ENCODE peak calls at places on chromosomes 11 and 22, in four cellular contexts. L is dorsolateral prefrontal cortex, C is pancreas, G is PC-9. O is an unnamed sample.

GRCh38 chr11:74371269-74372039 is 26.8 kb downstream of the PGM2L1 start:
- DNase-seq in L (no peak), C (no peak), G (peak), O (no peak)

GRCh38 chr22:42967933-42968332 is 47.0 kb downstream of the PACSIN2 start:
- DNase-seq in L (no peak), C (no peak), G (no peak), O (peak)

GRCh38 chr11:1785749-1786261 is 22.1 kb upstream of the CTSD start:
- DNase-seq in G (no peak), L (no peak), C (no peak), O (no peak)

GRCh38 chr22:44587004-44587793 is 89.2 kb upstream of the RTL6 start:
- DNase-seq in C (no peak), L (no peak), G (peak), O (no peak)

GRCh38 chr22:48687606-48688005 is 1140.1 kb downstream of the BRD1 start:
- DNase-seq in C (peak), G (no peak), L (no peak), O (no peak)

GRCh38 chr22:31726692-31727091 is 23.2 kb downstream of the PRR14L start:
- DNase-seq in L (no peak), C (no peak), G (no peak), O (no peak)

GRCh38 chr11:123525511-123525918 is 95.4 kb downstream of the GRAMD1B start:
- DNase-seq in L (peak), G (no peak), C (no peak), O (no peak)

GRCh38 chr11:32379714-32380113 is 55.6 kb downstream of the WT1 start:
- DNase-seq in G (no peak), C (no peak), L (no peak), O (no peak)

GRCh38 chr11:14029971-14030531 is 67.5 kb downstream of the SPON1 start:
- DNase-seq in C (no peak), G (no peak), L (no peak), O (peak)

GRCh38 chr22:33101550-33101949 is 43.4 kb upstream of the SYN3 start:
- DNase-seq in L (no peak), G (no peak), C (no peak), O (no peak)

GRCh38 chr11:100515087-100515486 is 172.0 kb upstream of the ARHGAP42 start:
- DNase-seq in G (peak), C (no peak), L (no peak), O (no peak)

GRCh38 chr11:111185259-111185658 is 60.3 kb upstream of the POU2AF2 start:
- DNase-seq in C (no peak), G (no peak), L (no peak), O (no peak)

GRCh38 chr11:76577199-76577920 is 93.2 kb downstream of the LRRC32 start:
- DNase-seq in G (peak), C (peak), L (no peak), O (no peak)

GRCh38 chr22:22884888-22885840 is 2.5 kb upstream of the IGLL5 start:
- DNase-seq in L (no peak), G (no peak), C (no peak), O (no peak)

GRCh38 chr11:6992457-6993431 is 27.4 kb downstream of the ZNF214 start:
- DNase-seq in C (no peak), G (no peak), L (no peak), O (no peak)

GRCh38 chr11:1480191-1480554 is 6.4 kb downstream of the MOB2 start:
- DNase-seq in C (no peak), G (no peak), L (peak), O (no peak)

GRCh38 chr11:120558754-120559431 is 47.3 kb downstream of the GRIK4 start:
- DNase-seq in L (no peak), C (no peak), G (no peak), O (no peak)

GRCh38 chr11:71483689-71484088 is 30.7 kb downstream of the NADSYN1 start:
- DNase-seq in G (no peak), C (no peak), L (no peak), O (no peak)

GRCh38 chr11:106520146-106520912 is 442.9 kb downstream of the AASDHPPT start:
- DNase-seq in G (no peak), L (no peak), C (no peak), O (no peak)

GRCh38 chr11:95378789-95379188 is 147.8 kb upstream of the SESN3 start:
- DNase-seq in C (no peak), L (no peak), G (no peak), O (no peak)

GRCh38 chr11:86644291-86644690 is 28.1 kb downstream of the ME3 start:
- DNase-seq in G (no peak), L (no peak), C (no peak), O (no peak)

GRCh38 chr11:82059505-82059904 is 674.2 kb downstream of the FAM181B start:
- DNase-seq in L (no peak), C (no peak), G (no peak), O (no peak)

GRCh38 chr11:45538363-45538762 is 127.1 kb downstream of the CHST1 start:
- DNase-seq in G (no peak), C (no peak), L (peak), O (no peak)

GRCh38 chr11:32792948-32793475 is 1.4 kb downstream of the CCDC73 start:
- DNase-seq in C (no peak), G (no peak), L (no peak), O (peak)

GRCh38 chr22:42317691-42318547 is 47.5 kb upstream of the TCF20 start:
- DNase-seq in C (no peak), L (peak), G (no peak), O (peak)

GRCh38 chr11:124812876-124813275 is 12.7 kb upstream of the MSANTD2 start:
- DNase-seq in C (no peak), L (no peak), G (peak), O (no peak)

GRCh38 chr11:16897460-16898061 is 116.7 kb downstream of the PLEKHA7 start:
- DNase-seq in C (no peak), L (no peak), G (no peak), O (no peak)

GRCh38 chr22:43168416-43169309 is 17.3 kb downstream of the TSPO start:
- DNase-seq in C (peak), L (no peak), G (peak), O (no peak)

GRCh38 chr11:116993599-116993998 is 104.6 kb downstream of the SIK3 start:
- DNase-seq in L (no peak), C (no peak), G (no peak), O (no peak)

GRCh38 chr22:29149841-29150555 is 55.7 kb upstream of the EMID1 start:
- DNase-seq in C (no peak), G (no peak), L (peak), O (no peak)

GRCh38 chr22:35837328-35837727 is 119.7 kb downstream of the APOL5 start:
- DNase-seq in L (no peak), C (no peak), G (no peak), O (no peak)

GRCh38 chr11:5690216-5690615 is 626 bp downstream of the TRIM22 start:
- DNase-seq in C (no peak), G (no peak), L (no peak), O (no peak)
- H3K4me3 ChIP-seq in C (no peak), G (no peak), L (peak), O (peak)

DNA sequence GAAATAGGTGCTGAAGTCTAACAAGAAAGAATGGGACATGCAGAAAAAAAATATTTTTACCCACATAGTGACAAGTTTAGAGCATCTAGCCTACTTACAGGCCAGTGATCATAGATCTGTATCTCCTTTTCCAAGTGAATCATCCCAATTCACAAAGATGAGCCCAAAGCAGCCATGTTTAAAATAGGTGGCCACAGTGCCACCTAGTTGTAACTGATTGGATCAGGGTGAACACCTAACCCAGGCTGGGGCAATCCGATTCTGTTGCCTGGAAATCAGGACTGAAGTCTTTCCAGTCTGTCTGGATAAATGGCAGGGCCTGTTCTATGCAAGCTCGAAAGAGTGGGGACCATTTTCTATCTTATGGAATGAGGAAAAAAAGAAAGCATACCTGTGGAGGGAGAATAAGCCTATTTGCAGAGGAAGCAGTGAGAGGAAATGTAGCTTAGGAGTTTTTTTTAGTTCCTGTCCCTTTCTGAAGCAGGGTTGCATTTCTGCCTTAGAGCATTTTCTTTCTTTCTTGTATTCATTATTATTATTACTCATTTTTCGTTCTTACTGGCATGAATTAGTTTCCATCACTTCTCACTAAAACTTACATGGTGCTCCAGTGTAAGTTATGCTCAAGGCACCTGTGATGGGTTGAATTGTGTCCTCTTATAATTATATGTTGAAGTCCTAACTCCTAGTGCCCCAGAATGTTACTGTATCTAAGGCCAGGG is 113.2 kb upstream of the RAG2 start:
- DNase-seq in C (no peak), L (no peak), G (no peak), O (no peak)
- TF ChIP-seq CTCF in C (no peak), L (no peak), G (no peak), O (no peak)

DNA sequence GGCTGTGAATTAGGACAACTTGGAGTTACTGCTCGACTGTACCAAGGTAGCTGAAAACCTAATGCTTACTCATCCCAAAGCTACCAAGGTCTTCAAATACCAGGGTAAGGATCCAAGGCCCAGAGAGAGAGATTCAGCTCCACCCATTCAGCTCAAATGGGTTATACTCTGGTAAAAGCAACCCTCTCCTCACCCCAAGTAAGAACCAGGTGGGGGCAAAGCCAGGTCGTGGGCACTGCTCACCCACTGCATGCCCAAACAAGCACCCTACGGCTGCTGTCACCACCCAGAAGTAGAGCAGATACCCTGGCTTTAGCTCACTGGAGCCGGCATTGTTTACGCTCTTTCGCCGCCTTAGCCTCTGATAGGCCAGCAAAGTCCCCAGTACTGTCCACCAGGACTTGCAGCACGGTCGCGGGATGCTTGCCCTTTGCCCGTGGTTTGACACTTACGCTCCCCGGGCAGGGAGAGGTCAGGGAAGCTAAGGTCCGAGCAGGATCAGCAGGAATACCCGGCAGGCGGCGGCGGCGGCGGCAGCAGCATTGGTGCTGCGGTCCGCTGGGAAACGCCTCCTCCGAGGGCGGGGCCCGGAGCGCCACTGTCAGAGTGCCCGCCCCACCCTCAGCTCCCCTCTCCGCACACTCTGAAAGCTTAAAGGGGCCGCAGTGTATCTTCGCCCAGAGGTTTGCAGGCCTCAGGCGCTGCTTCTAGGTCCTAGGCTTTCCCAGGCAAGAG is 19.6 kb downstream of the CKAP5 start:
- DNase-seq in G (peak), L (peak), C (peak), O (peak)
- H3K27ac ChIP-seq in G (no peak), L (peak), C (peak), O (peak)

GRCh38 chr11:8018742-8019631 is 31.9 kb downstream of the EIF3F start:
- DNase-seq in C (peak), L (peak), G (no peak), O (no peak)
- H3K4me3 ChIP-seq in C (peak), L (peak), G (no peak), O (peak)

DNA sequence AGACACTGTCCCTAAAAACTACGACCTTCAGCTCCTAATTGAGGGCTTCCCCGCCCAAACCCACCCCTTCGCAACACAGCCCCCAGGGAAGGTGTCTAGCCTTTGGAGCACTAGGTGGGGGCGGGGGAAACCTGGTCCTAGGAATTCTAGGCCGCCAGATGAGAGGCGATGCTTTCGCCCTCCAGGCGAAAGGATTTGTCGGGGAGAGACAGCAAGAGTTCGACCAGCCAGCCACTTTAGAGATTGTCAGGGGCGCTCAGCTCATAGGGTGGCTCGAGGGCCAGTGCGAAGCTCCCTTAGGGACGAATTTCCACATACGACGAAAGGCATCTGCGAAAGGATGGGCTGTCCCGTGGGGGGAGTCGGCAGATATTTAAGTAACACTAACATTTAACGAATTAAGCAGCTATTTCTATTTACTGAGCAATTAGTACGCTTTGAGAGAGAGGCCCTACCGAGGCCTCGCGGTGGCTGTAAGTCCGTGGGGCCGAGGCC is 5.3 kb downstream of the CD248 start:
- DNase-seq in G (no peak), C (no peak), L (no peak), O (no peak)
- TF ChIP-seq CTCF in G (no peak), C (peak), L (no peak), O (no peak)

GRCh38 chr22:30574095-30574981 is at the start of gene GAL3ST1:
- DNase-seq in G (no peak), C (no peak), L (peak), O (no peak)
- H3K27ac ChIP-seq in G (no peak), C (peak), L (peak), O (peak)

GRCh38 chr11:78417175-78417887 is at the start of gene GAB2:
- DNase-seq in C (peak), L (no peak), G (no peak), O (no peak)

GRCh38 chr11:78414321-78415051 is 3.1 kb downstream of the GAB2 start:
- DNase-seq in L (no peak), C (no peak), G (peak), O (no peak)

GRCh38 chr11:78417888-78418583 is 416 bp upstream of the GAB2 start:
- DNase-seq in G (peak), C (peak), L (peak), O (peak)

GRCh38 chr11:78416285-78417174 is 1.1 kb downstream of the GAB2 start:
- DNase-seq in L (peak), C (peak), G (peak), O (peak)

GRCh38 chr11:78415338-78415737 is 2.3 kb downstream of the GAB2 start:
- DNase-seq in L (no peak), G (peak), C (no peak), O (no peak)
- H3K4me3 ChIP-seq in L (no peak), G (no peak), C (no peak), O (no peak)

GRCh38 chr11:93704237-93704636 is 37.1 kb downstream of the TAF1D start:
- DNase-seq in C (no peak), L (no peak), G (no peak), O (no peak)
- TF ChIP-seq CTCF in C (no peak), L (no peak), G (peak), O (no peak)

O was measured in lung.